ENCODE peak calls at places on chromosomes 6 and 20, in ten cellular contexts. A is T-helper 22 cell, H is GM12865, Q is retinal pigment epithelial cell, O is HepG2, P is cardiac muscle cell, B is naive B cell, N is GM18507, Z is SJSA1, R is GF-D8. X is an unnamed sample.

GRCh38 chr20:45944965-45945677 is 10.6 kb downstream of the PCIF1 start:
- DNase-seq in Q (no peak), A (no peak), O (no peak), N (no peak), B (no peak), P (no peak), H (no peak), Z (no peak), R (no peak), X (no peak)

GRCh38 chr20:61829526-61829925 is 236.2 kb downstream of the TAF4 start:
- DNase-seq in H (no peak), P (no peak), R (no peak), N (no peak), A (no peak), Q (no peak), O (no peak), B (no peak), Z (no peak), X (no peak)

GRCh38 chr20:18273738-18274137 is 14.6 kb upstream of the ZNF133 start:
- DNase-seq in Z (no peak), Q (no peak), A (no peak), N (no peak), H (no peak), P (no peak), O (no peak), R (no peak), B (no peak), X (no peak)

GRCh38 chr20:35306931-35307517 is 14.8 kb upstream of the FAM83C start:
- DNase-seq in R (no peak), N (no peak), H (peak), A (no peak), P (peak), B (no peak), Q (peak), Z (peak), O (peak), X (peak)

GRCh38 chr6:2477723-2478122 is 232.3 kb upstream of the GMDS start:
- DNase-seq in Q (no peak), H (no peak), N (no peak), O (no peak), P (no peak), Z (no peak), A (no peak), B (no peak), R (no peak), X (no peak)

GRCh38 chr6:32416031-32416430 is 9.1 kb upstream of the BTNL2 start:
- DNase-seq in Q (no peak), R (no peak), O (no peak), N (no peak), P (peak), B (no peak), A (no peak), Z (no peak), H (no peak), X (no peak)

GRCh38 chr6:151992091-151992490 is 184.6 kb downstream of the ESR1 start:
- DNase-seq in Q (no peak), A (no peak), N (no peak), B (no peak), Z (no peak), H (no peak), P (peak), O (no peak), R (no peak), X (no peak)

GRCh38 chr20:24389686-24390085 is 79.7 kb upstream of the SYNDIG1 start:
- DNase-seq in H (no peak), N (no peak), A (no peak), O (no peak), B (peak), P (no peak), R (no peak), Q (no peak), Z (no peak), X (no peak)

GRCh38 chr6:32475392-32476206 is 35.9 kb downstream of the HLA-DRA start:
- DNase-seq in H (no peak), R (no peak), O (no peak), Z (no peak), N (no peak), B (no peak), A (no peak), P (no peak), Q (no peak), X (no peak)

GRCh38 chr6:24780206-24780605 is 5.5 kb downstream of the GMNN start:
- DNase-seq in B (no peak), A (no peak), Q (no peak), N (no peak), P (no peak), H (no peak), Z (no peak), O (no peak), R (no peak), X (no peak)

GRCh38 chr20:54467622-54468021 is 7.8 kb upstream of the DOK5 start:
- DNase-seq in B (no peak), A (no peak), H (no peak), Q (no peak), Z (no peak), O (no peak), P (no peak), N (no peak), R (no peak), X (no peak)

GRCh38 chr6:105669232-105669631 is 266.4 kb upstream of the PREP start:
- DNase-seq in O (no peak), Z (no peak), N (no peak), Q (no peak), P (no peak), R (no peak), B (no peak), A (no peak), H (no peak), X (no peak)

GRCh38 chr6:112040933-112041332 is 13.0 kb upstream of the CCN6 start:
- DNase-seq in A (no peak), N (no peak), R (no peak), H (no peak), B (no peak), P (no peak), Q (no peak), O (no peak), Z (no peak), X (no peak)

GRCh38 chr6:74068945-74069570 is 373.1 kb downstream of the CD109 start:
- DNase-seq in H (no peak), O (no peak), N (no peak), Z (no peak), R (no peak), B (no peak), A (no peak), Q (no peak), P (peak), X (no peak)

GRCh38 chr6:31007694-31008093 is 2.6 kb upstream of the MUC22 start:
- DNase-seq in N (no peak), H (peak), B (no peak), Z (peak), R (no peak), Q (peak), O (no peak), P (peak), A (no peak), X (no peak)

GRCh38 chr6:82396964-82397761 is 33.5 kb downstream of the TPBG start:
- DNase-seq in Z (peak), H (peak), O (no peak), B (no peak), R (no peak), Q (peak), A (no peak), N (no peak), P (peak), X (no peak)

GRCh38 chr6:151566557-151566956 is 72.7 kb downstream of the CCDC170 start:
- DNase-seq in A (no peak), P (no peak), Z (no peak), R (no peak), H (no peak), N (no peak), B (no peak), Q (no peak), O (no peak), X (no peak)

GRCh38 chr6:158416841-158417759 is 104.8 kb downstream of the TULP4 start:
- DNase-seq in O (no peak), P (no peak), A (no peak), Q (no peak), H (no peak), R (no peak), B (no peak), Z (no peak), N (no peak), X (no peak)

GRCh38 chr6:7052441-7052936 is 55.3 kb upstream of the RREB1 start:
- DNase-seq in Z (peak), R (peak), B (no peak), H (no peak), N (no peak), O (no peak), P (peak), Q (no peak), A (no peak), X (peak)

GRCh38 chr6:168334072-168334471 is 14.5 kb upstream of the DACT2 start:
- DNase-seq in P (no peak), Q (no peak), B (no peak), H (no peak), N (no peak), A (no peak), R (no peak), Z (no peak), O (no peak), X (no peak)

GRCh38 chr6:107409942-107410341 is 49.4 kb downstream of the PDSS2 start:
- DNase-seq in B (no peak), N (no peak), Z (no peak), A (no peak), R (no peak), Q (no peak), O (no peak), H (no peak), P (no peak), X (no peak)

X was measured in nephron progenitor cell.